ENCODE peak calls at places on chromosomes 16 and 17, in seven cellular contexts. Q is anterior cingulate cortex; J is HEK293T; D is stimulated activated CD8-positive, alpha-beta memory T cell treated with anti-CD3 and anti-CD28 coated beads, Interleukin-15, amount 100 ng/mL, for 24 hours; X is neural progenitor cell; H is Caki2; V is psoas muscle. L is an unnamed sample.

GRCh38 chr17:67585077-67585602 is 132.6 kb upstream of the NOL11 start:
- DNase-seq in Q (no peak), J (peak), D (no peak), X (no peak), H (peak), V (no peak), L (no peak)

GRCh38 chr17:39791296-39791992 is 53.7 kb downstream of the GRB7 start:
- DNase-seq in Q (no peak), J (no peak), D (no peak), X (peak), H (no peak), V (no peak), L (no peak)

GRCh38 chr16:71853413-71853812 is 7.6 kb downstream of the ATXN1L start:
- DNase-seq in Q (no peak), J (no peak), D (no peak), X (no peak), H (no peak), V (no peak), L (no peak)

GRCh38 chr17:16622540-16623277 is 30.9 kb downstream of the ZNF624 start:
- DNase-seq in Q (no peak), J (no peak), D (no peak), X (no peak), H (no peak), V (no peak), L (no peak)

GRCh38 chr16:28042856-28043255 is 20.7 kb downstream of the GSG1L start:
- DNase-seq in Q (no peak), J (no peak), D (no peak), X (no peak), H (no peak), V (no peak), L (no peak)

GRCh38 chr16:68760671-68761275 is 23.7 kb downstream of the CDH1 start:
- DNase-seq in Q (peak), J (no peak), D (no peak), X (no peak), H (peak), V (no peak), L (no peak)

GRCh38 chr17:79679631-79680340 is 51.0 kb upstream of the ENPP7 start:
- DNase-seq in Q (no peak), J (no peak), D (no peak), X (no peak), H (no peak), V (no peak), L (no peak)

GRCh38 chr17:45320931-45321461 is 4.2 kb upstream of the MAP3K14 start:
- DNase-seq in Q (no peak), J (peak), D (no peak), X (no peak), H (peak), V (no peak), L (no peak)

GRCh38 chr17:8785547-8786412 is 13.4 kb downstream of the MFSD6L start:
- DNase-seq in Q (peak), J (peak), D (peak), X (peak), H (peak), V (peak), L (peak)

GRCh38 chr17:30124273-30124796 is 7.7 kb downstream of the NSRP1 start:
- DNase-seq in Q (no peak), J (no peak), D (no peak), X (no peak), H (no peak), V (no peak), L (no peak)

GRCh38 chr16:24668481-24669001 is 60.9 kb upstream of the TNRC6A start:
- DNase-seq in Q (no peak), J (no peak), D (no peak), X (no peak), H (peak), V (no peak), L (no peak)

GRCh38 chr17:29155235-29155965 is 24.8 kb downstream of the MYO18A start:
- DNase-seq in Q (no peak), J (no peak), D (no peak), X (no peak), H (peak), V (peak), L (no peak)

GRCh38 chr17:55381017-55381770 is 40.4 kb downstream of the MMD start:
- DNase-seq in Q (no peak), J (no peak), D (no peak), X (no peak), H (no peak), V (no peak), L (no peak)

GRCh38 chr17:81163051-81163695 is 2.1 kb upstream of the PVALEF start:
- DNase-seq in Q (no peak), J (no peak), D (no peak), X (no peak), H (no peak), V (no peak), L (no peak)

GRCh38 chr17:7465481-7466275 is 13.8 kb downstream of the ZBTB4 start:
- DNase-seq in Q (no peak), J (no peak), D (no peak), X (no peak), H (no peak), V (no peak), L (no peak)

GRCh38 chr17:77615672-77616242 is 342.7 kb upstream of the TNRC6C start:
- DNase-seq in Q (no peak), J (no peak), D (no peak), X (no peak), H (no peak), V (no peak), L (no peak)